ENCODE peak calls at places on chromosomes 3 and 15, in seven cellular contexts. H is colonic mucosa; M is NAMALWA; O is breast epithelium; U is NCI-H2171 treated with DMSO at 0.1 percent for 48 hours; B is GM06990; K is activated CD4-positive, alpha-beta T cell treated with anti-CD3 and anti-CD28 coated beads for 36 hours. V is an unnamed sample.

GRCh38 chr3:143634427-143634826 is 213.8 kb downstream of the SLC9A9 start:
- DNase-seq in O (no peak), B (no peak), U (no peak), K (no peak), M (no peak), H (no peak), V (no peak)

GRCh38 chr3:6809349-6809748 is 51.6 kb upstream of the GRM7 start:
- DNase-seq in H (no peak), K (no peak), O (no peak), U (no peak), B (no peak), M (no peak), V (no peak)

GRCh38 chr3:16205156-16205870 is 30.8 kb downstream of the GALNT15 start:
- DNase-seq in O (no peak), K (peak), H (no peak), B (no peak), U (no peak), M (no peak), V (no peak)

GRCh38 chr15:45385568-45385967 is 7.2 kb upstream of the GATM start:
- DNase-seq in U (no peak), M (no peak), H (no peak), B (no peak), O (no peak), K (no peak), V (no peak)

GRCh38 chr3:143070977-143071551 is 48.5 kb upstream of the CHST2 start:
- DNase-seq in B (no peak), K (no peak), M (no peak), O (no peak), H (peak), U (no peak), V (no peak)

GRCh38 chr3:131163-131889 is 65.2 kb upstream of the CHL1 start:
- DNase-seq in K (no peak), M (no peak), O (no peak), B (no peak), U (peak), H (no peak), V (no peak)

GRCh38 chr3:188077160-188077812 is 76.7 kb upstream of the LPP start:
- DNase-seq in H (no peak), B (no peak), O (peak), K (no peak), M (no peak), U (no peak), V (no peak)

GRCh38 chr15:78280289-78281072 is 16.1 kb downstream of the DNAJA4 start:
- DNase-seq in M (no peak), B (no peak), K (no peak), O (no peak), U (no peak), H (no peak), V (no peak)